ENCODE peak calls at places on chromosomes 4 and X, in four cellular contexts. P, C, B and K are unnamed samples.

GRCh38 chrX:16778545-16778944 is 7.7 kb upstream of the TXLNG start:
- DNase-seq in P (no peak), C (peak; percentile 25), B (no peak), K (no peak)

GRCh38 chr4:74523076-74523475 is 78.1 kb downstream of the AREG start:
- DNase-seq in P (no peak), C (no peak), B (no peak), K (no peak)

GRCh38 chr4:157728215-157728614 is 444.6 kb downstream of the GASK1B start:
- DNase-seq in P (no peak), C (no peak), B (no peak), K (no peak)

GRCh38 chrX:154918060-154918483 is 31.9 kb downstream of the F8A1 start:
- DNase-seq in P (peak; percentile 73), C (peak; percentile 84), B (peak; percentile 65), K (peak; percentile 42)

GRCh38 chr4:116066711-116067245 is 953.4 kb upstream of the NDST4 start:
- DNase-seq in P (no peak), C (no peak), B (no peak), K (no peak)

GRCh38 chrX:67563469-67564448 is 19.9 kb downstream of the AR start:
- DNase-seq in P (no peak), C (no peak), B (peak; percentile 8), K (no peak)

GRCh38 chr4:152983221-152983620 is 47.1 kb downstream of the FHDC1 start:
- DNase-seq in P (peak; percentile 42), C (no peak), B (no peak), K (no peak)

GRCh38 chr4:84529169-84529751 is 30.2 kb upstream of the NKX6-1 start:
- DNase-seq in P (peak; percentile 56), C (peak; percentile 65), B (peak; percentile 56), K (peak; percentile 46)

GRCh38 chr4:31674313-31674947 is 954.3 kb downstream of the PCDH7 start:
- DNase-seq in P (peak; percentile 30), C (peak; percentile 54), B (peak; percentile 21), K (peak; percentile 1)

GRCh38 chr4:119300072-119300387 is 21.9 kb downstream of the FABP2 start:
- DNase-seq in P (no peak), C (peak; percentile 25), B (peak; percentile 60), K (no peak)

GRCh38 chrX:124211312-124211942 is 121.0 kb upstream of the TEX13D start:
- DNase-seq in P (peak; percentile 50), C (peak; percentile 65), B (peak; percentile 37), K (peak; percentile 60)

GRCh38 chr4:83618431-83618830 is 82.5 kb downstream of the GPAT3 start:
- DNase-seq in P (no peak), C (peak; percentile 75), B (peak; percentile 81), K (no peak)

GRCh38 chrX:42934020-42934701 is 156.2 kb upstream of the PPP1R2C start:
- DNase-seq in P (no peak), C (no peak), B (no peak), K (peak; percentile 58)

GRCh38 chrX:69137371-69137881 is 27.8 kb downstream of the PJA1 start:
- DNase-seq in P (peak; percentile 57), C (no peak), B (peak; percentile 33), K (no peak)

GRCh38 chr4:104971458-104971857 is 175.2 kb upstream of the TET2 start:
- DNase-seq in P (no peak), C (peak; percentile 90), B (no peak), K (no peak)

GRCh38 chrX:106716004-106716403 is 10.5 kb upstream of the RNF128 start:
- DNase-seq in P (no peak), C (no peak), B (no peak), K (no peak)

GRCh38 chrX:129737921-129738320 is 858 bp upstream of the XPNPEP2 start:
- DNase-seq in P (no peak), C (peak; percentile 58), B (no peak), K (peak; percentile 44)

GRCh38 chrX:148600581-148600980 is 100.2 kb downstream of the AFF2 start:
- DNase-seq in P (no peak), C (no peak), B (no peak), K (no peak)

GRCh38 chrX:79065696-79066095 is 78.8 kb upstream of the GPR174 start:
- DNase-seq in P (no peak), C (no peak), B (no peak), K (peak; percentile 55)

GRCh38 chr4:169249214-169249973 is 21.4 kb downstream of the SH3RF1 start:
- DNase-seq in P (no peak), C (peak; percentile 82), B (peak; percentile 48), K (no peak)

GRCh38 chrX:139881572-139881971 is 51.3 kb downstream of the ATP11C start:
- DNase-seq in P (no peak), C (peak; percentile 52), B (no peak), K (no peak)

GRCh38 chr4:35100932-35101331 is 1143.4 kb downstream of the ARAP2 start:
- DNase-seq in P (no peak), C (no peak), B (no peak), K (no peak)

GRCh38 chr4:2416564-2417195 is 1.8 kb downstream of the ZFYVE28 start:
- DNase-seq in P (peak; percentile 76), C (no peak), B (no peak), K (no peak)

GRCh38 chrX:40579880-40580536 is 762 bp upstream of the ATP6AP2 start:
- DNase-seq in P (no peak), C (no peak), B (peak; percentile 17), K (peak; percentile 13)

GRCh38 chr4:78057600-78058560 is 757 bp downstream of the FRAS1 start:
- DNase-seq in P (peak; percentile 66), C (peak; percentile 25), B (peak; percentile 69), K (peak; percentile 48)

GRCh38 chr4:186819357-186820086 is 95.9 kb upstream of the FAT1 start:
- DNase-seq in P (no peak), C (no peak), B (no peak), K (no peak)

GRCh38 chr4:185039508-185040273 is 21.4 kb downstream of the HELT start:
- DNase-seq in P (peak; percentile 63), C (peak; percentile 54), B (peak; percentile 72), K (peak; percentile 80)

GRCh38 chr4:47372561-47372960 is 90.9 kb downstream of the COMMD8 start:
- DNase-seq in P (no peak), C (no peak), B (no peak), K (no peak)

GRCh38 chrX:119067023-119067739 is 5.6 kb upstream of the CT47C1 start:
- DNase-seq in P (peak; percentile 56), C (peak; percentile 82), B (peak; percentile 69), K (peak; percentile 43)

GRCh38 chrX:42714981-42715688 is 62.8 kb downstream of the PPP1R2C start:
- DNase-seq in P (peak; percentile 85), C (peak; percentile 40), B (peak; percentile 76), K (no peak)

GRCh38 chrX:151985955-151986354 is 11.5 kb upstream of the GABRE start:
- DNase-seq in P (no peak), C (no peak), B (peak; percentile 39), K (no peak)

GRCh38 chr4:12179264-12179616 is 750.5 kb upstream of the HS3ST1 start:
- DNase-seq in P (no peak), C (no peak), B (no peak), K (no peak)

GRCh38 chr4:77036206-77036605 is 39.6 kb downstream of the CCNI start:
- DNase-seq in P (no peak), C (no peak), B (no peak), K (no peak)
- H3K27ac ChIP-seq in P (no peak overlapping the region), C (no peak overlapping the region), B (no peak overlapping the region), K (no peak overlapping the region)

DNA sequence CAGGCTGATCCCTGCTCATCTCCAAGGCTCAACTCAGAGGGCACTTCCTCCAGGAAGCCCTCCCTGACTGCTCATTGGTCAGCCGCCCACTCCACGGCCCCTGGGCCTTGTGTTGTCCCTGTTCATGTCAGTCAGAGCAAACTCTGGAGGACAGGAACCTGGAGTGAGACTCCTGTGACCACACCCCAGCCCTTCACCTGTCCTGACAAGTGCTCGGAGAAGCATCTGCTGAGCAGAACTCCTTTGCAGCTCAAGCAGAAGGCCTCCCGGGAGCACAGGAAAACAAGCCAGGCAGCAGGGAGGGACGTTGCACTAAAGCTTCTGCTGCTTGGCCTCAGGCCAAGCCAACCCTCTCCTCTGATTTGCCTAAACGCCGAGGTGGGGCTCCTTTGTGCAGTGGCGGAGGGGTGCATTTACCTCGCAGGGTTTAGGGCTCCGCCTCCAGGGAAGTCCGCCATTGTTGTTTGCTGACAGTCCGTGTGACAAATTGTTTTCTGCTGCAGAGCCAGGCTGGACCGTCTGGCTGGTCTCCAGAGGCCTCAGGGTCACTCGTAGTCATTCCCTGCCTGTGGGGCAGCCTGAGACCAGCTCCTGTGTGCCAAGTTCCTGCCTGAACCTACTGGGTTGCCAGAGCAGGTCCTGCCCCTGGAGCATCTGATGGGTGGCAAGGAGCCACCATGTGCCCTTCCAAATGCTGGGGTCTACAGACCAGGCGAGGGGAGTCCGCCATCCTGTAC is 61.8 kb downstream of the C4orf50 start:
- DNase-seq in P (peak; percentile 78), C (peak; percentile 10), B (peak; percentile 29), K (no peak)
- TF ChIP-seq EZH2phosphoT487 in P (no peak), C (no peak), B (no peak), K (no peak)

GRCh38 chr4:71771613-71772012 is 12.3 kb downstream of the GC start:
- DNase-seq in P (no peak), C (no peak), B (no peak), K (no peak)

GRCh38 chr4:71768123-71768522 is 15.8 kb downstream of the GC start:
- DNase-seq in P (no peak), C (no peak), B (no peak), K (no peak)

GRCh38 chr4:71769434-71769833 is 14.4 kb downstream of the GC start:
- DNase-seq in P (no peak), C (peak; percentile 54), B (no peak), K (no peak)

GRCh38 chr4:71765349-71765748 is 18.5 kb downstream of the GC start:
- DNase-seq in P (no peak), C (no peak), B (no peak), K (no peak)

DNA sequence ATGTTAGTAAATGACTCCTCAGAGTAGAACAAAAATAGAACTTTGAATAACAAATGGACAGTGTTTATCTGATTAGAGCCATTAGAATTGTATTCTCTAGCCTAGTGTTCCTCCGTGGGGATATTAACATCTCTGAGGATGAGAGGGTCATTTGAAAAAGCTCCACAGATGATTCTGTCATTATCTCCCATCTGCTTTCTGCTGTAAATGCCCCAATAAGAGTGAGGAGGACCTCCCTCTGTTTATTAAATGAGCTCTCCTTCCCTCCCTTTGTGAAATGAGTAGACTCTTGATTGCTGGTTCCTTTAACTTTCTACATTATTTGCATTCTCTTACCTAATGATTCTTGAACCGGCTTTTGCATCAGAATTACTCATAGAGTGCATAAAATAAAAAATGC is 18.0 kb downstream of the GC start:
- DNase-seq in P (no peak), C (peak; percentile 23), B (no peak), K (no peak)
- TF ChIP-seq CTCF in P (no peak), C (no peak), B (no peak), K (no peak)

GRCh38 chr4:1154126-1154522 is 18.3 kb downstream of the SPON2 start:
- DNase-seq in P (no peak), C (no peak), B (no peak), K (no peak)

GRCh38 chr4:1154523-1155182 is 17.7 kb downstream of the SPON2 start:
- DNase-seq in P (no peak), C (no peak), B (no peak), K (peak; percentile 51)

GRCh38 chr4:1155314-1155713 is 17.1 kb downstream of the SPON2 start:
- DNase-seq in P (no peak), C (no peak), B (no peak), K (no peak)

GRCh38 chr4:1152284-1152683 is 20.1 kb downstream of the SPON2 start:
- DNase-seq in P (no peak), C (peak; percentile 56), B (no peak), K (no peak)

GRCh38 chr4:1153567-1154090 is 18.8 kb downstream of the SPON2 start:
- DNase-seq in P (no peak), C (no peak), B (no peak), K (no peak)
- H3K27ac ChIP-seq in P (no peak overlapping the region), C (no peak overlapping the region), B (no peak overlapping the region), K (no peak overlapping the region)